ENCODE peak calls at places on chromosome 6, in four cellular contexts. A, M, T and I are unnamed samples.

GRCh38 chr6:69865126-69865525 is 1.2 kb upstream of the COL19A1 start:
- DNase-seq in A (no peak), M (no peak), T (no peak), I (no peak)

GRCh38 chr6:109867009-109867969 is 110.8 kb upstream of the GPR6 start:
- DNase-seq in A (no peak), M (peak), T (no peak), I (no peak)

GRCh38 chr6:3001773-3002293 is 2.1 kb downstream of the NQO2 start:
- DNase-seq in A (no peak), M (peak), T (peak), I (peak)

GRCh38 chr6:127192911-127193503 is 73.7 kb upstream of the RNF146 start:
- DNase-seq in A (no peak), M (no peak), T (no peak), I (no peak)

GRCh38 chr6:167105060-167105459 is 17.8 kb upstream of the CCR6 start:
- DNase-seq in A (no peak), M (no peak), T (no peak), I (no peak)

GRCh38 chr6:99471638-99472037 is 43.6 kb downstream of the USP45 start:
- DNase-seq in A (no peak), M (peak), T (no peak), I (peak)

GRCh38 chr6:141451508-141452353 is 681.0 kb upstream of the GJE1 start:
- DNase-seq in A (no peak), M (no peak), T (no peak), I (no peak)

GRCh38 chr6:13814938-13815575 is 700 bp upstream of the MCUR1 start:
- DNase-seq in A (no peak), M (peak), T (no peak), I (no peak)

GRCh38 chr6:147299035-147299434 is 94.8 kb downstream of the STXBP5 start:
- DNase-seq in A (no peak), M (no peak), T (no peak), I (no peak)

GRCh38 chr6:119337762-119338161 is 11.8 kb downstream of the MAN1A1 start:
- DNase-seq in A (no peak), M (no peak), T (no peak), I (no peak)

GRCh38 chr6:142537612-142538478 is 236.0 kb downstream of the ADGRG6 start:
- DNase-seq in A (no peak), M (peak), T (peak), I (peak)

DNA sequence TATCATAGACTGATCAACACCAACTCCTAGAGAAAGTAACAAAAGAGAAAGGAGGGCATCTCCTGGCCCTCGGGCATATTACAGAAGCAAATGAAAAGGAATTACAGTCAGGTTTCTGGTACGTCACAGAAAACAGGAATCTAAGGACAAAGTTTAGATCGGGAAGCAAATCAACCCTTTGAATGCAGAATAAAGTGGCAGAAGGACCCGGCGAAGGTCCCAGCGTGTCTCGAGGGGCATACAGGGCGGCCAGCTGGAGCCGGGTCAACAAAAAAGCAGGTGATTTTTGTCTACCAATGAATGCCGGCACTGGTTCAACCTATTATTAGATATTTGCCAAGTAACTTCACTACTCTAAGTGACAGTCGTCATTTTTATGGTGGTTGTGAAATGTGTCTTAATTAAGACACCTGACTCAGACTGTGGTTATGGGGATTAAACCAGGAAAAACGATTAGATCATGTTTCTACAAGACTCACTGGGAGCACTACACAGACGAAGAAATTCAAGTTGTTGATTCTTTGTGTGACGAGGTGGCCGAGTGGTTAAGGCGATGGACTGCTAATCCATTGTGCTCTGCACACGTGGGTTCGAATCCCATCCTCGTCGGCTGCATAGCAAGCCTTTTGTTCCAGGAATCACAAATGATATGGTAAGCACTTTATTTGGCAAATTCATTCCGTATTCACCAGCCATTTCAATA is 12.4 kb upstream of the ZSCAN9 start:
- DNase-seq in A (peak), M (peak), T (peak), I (peak)
- TF ChIP-seq TARDBP in A (peak), M (peak), T (peak), I (peak)

GRCh38 chr6:154763650-154764049 is 30.4 kb downstream of the SCAF8 start:
- DNase-seq in A (no peak), M (no peak), T (no peak), I (no peak)
- TF ChIP-seq FOXK2 in A (no peak), M (no peak), T (no peak), I (no peak)

DNA sequence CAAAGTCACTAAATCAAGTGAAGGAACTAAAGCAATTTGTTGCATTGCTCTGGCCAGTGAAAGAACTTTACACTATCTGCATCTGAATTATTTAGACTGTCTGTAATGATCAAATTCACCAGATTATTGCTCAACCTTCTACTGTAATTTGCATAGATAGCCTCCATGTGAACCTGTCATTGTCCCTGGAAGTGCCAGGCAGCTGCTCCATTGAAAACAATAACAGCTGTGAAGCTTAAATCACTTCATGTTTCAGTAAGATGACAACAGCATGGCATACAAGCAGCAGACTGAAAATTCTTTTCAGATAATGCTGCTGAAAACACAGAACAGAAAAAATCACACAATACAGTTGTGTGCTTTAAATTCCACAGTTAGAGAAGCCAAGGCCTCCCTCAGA is 248.9 kb downstream of the TPBG start:
- DNase-seq in A (no peak), M (no peak), T (no peak), I (no peak)
- TF ChIP-seq TARDBP in A (no peak), M (no peak), T (no peak), I (no peak)

GRCh38 chr6:40909811-40910210 is 129.2 kb downstream of the UNC5CL start:
- DNase-seq in A (no peak), M (no peak), T (no peak), I (no peak)

GRCh38 chr6:40904583-40905194 is 134.3 kb downstream of the UNC5CL start:
- DNase-seq in A (no peak), M (no peak), T (no peak), I (no peak)

GRCh38 chr6:40907198-40907701 is 131.8 kb downstream of the UNC5CL start:
- DNase-seq in A (no peak), M (no peak), T (peak), I (no peak)

GRCh38 chr6:40903456-40903855 is 135.6 kb downstream of the UNC5CL start:
- DNase-seq in A (no peak), M (no peak), T (no peak), I (no peak)

DNA sequence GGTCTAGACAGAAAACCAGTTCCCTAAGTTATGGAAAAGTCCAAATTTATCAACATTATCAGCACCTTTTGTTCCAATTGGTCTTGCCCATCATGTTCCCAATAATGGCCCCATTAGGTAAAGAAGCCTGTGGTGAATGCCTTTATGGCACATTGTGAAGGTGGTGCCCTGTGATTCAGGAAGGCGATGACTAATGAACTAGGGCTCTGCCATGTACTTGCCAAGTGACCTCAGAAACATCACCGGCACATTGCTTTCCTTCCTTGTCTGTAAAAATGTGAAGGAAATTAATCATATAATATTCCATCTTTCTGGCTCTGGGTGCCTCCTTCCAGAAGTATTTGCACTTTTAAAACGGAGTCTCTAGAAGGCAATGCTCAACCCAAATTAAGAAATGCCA is 132.3 kb downstream of the UNC5CL start:
- DNase-seq in A (no peak), M (no peak), T (no peak), I (no peak)
- TF ChIP-seq FOXK2 in A (no peak), M (no peak), T (no peak), I (no peak)

DNA sequence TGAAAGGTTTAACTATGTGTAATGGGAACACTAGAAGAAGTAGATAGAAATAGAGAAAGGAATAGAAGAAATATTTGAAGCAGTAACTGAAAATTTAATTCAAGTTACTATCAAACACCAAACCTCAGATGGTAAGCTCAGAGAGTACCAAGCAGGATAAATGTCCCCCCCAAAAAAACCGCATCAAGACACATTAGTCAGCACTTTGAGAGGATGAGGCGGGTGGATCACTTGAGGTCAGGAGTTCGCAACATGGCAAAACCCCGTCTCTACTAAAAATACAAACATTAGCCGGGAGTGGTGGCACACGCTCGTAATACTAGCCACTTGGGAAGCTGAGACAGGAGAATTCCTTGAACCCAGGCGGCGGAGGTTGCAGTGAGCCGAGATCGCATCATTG is 253.1 kb downstream of the C6orf118 start:
- DNase-seq in A (no peak), M (no peak), T (no peak), I (no peak)
- TF ChIP-seq TARDBP in A (no peak), M (no peak), T (no peak), I (no peak)

DNA sequence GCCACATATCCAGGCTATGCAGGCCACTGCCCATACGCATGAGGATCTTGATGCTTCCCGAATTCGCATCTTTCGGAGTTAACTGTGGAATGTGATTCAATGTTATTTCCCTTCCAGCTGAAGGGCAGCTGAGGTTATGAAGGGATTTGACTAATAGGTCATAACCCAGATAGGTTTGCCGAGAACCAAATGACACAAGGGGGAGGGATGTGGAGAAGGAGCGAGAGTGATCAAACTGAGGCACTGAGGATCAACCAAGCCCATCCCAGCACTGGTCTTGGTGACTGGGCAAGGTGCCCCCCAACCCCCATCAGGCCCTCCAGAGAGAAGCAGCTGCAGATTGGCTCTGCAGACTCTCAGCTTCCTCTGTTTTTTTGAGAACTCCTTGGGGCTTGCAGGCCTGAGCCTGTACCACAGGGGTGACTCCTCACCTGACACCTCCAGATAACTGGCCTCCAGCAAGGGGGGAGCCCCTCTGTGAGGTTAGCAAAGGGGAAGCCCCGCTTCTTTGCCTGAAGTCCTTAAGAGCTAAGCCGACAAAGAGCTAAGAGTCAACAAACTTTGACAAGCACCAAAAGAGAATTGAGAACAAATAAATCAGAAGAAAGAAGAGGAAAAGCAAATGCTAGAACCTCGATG is 185.9 kb downstream of the PDE7B start:
- DNase-seq in A (no peak), M (no peak), T (no peak), I (no peak)
- TF ChIP-seq FOXK2 in A (no peak), M (no peak), T (no peak), I (no peak)

DNA sequence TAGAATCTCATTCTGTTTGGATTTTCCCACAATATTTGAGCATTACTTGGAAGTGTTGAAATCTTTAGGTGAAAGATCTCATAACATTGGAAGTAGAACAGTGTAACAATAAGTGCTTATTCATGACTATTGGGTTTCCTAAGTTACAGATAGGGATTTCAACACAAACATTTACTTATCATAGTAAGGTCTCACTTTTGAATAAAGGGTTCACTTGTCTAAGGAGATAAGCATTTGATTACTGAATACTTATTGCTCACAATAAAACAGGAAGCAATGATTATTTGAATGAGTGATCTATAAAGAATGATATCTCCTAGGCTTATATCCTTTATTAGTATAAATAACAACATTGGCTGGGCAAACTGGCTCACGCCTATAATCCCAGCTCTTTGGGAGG is 14.8 kb downstream of the DDX43 start:
- DNase-seq in A (no peak), M (no peak), T (peak), I (no peak)
- TF ChIP-seq TARDBP in A (no peak), M (no peak), T (no peak), I (no peak)